ENCODE peak calls at places on chromosomes 7 and 10, in nine cellular contexts. One of them, this sample, is unnamed.

GRCh38 chr7:55104707-55105433 is 86.1 kb downstream of the EGFR start:
- DNase-seq in thyroid gland: no peak
- DNase-seq in thoracic aorta: no peak
- DNase-seq in Panc1: no peak
- DNase-seq in left ventricle myocardium inferior: no peak
- DNase-seq in upper lobe of left lung: no peak
- DNase-seq in spleen: no peak
- DNase-seq in IMR-90: no peak
- DNase-seq in PC-3: no peak
- DNase-seq in this sample: no peak

GRCh38 chr10:132096863-132097478 is 31.2 kb downstream of the JAKMIP3 start:
- DNase-seq in spleen: no peak
- DNase-seq in upper lobe of left lung: no peak
- DNase-seq in left ventricle myocardium inferior: no peak
- DNase-seq in PC-3: no peak
- DNase-seq in thyroid gland: no peak
- DNase-seq in thoracic aorta: no peak
- DNase-seq in Panc1: no peak
- DNase-seq in IMR-90: no peak
- DNase-seq in this sample: no peak

GRCh38 chr10:72048450-72049124 is 39.8 kb downstream of the SPOCK2 start:
- DNase-seq in upper lobe of left lung: no peak
- DNase-seq in PC-3: peak; percentile 96
- DNase-seq in thoracic aorta: peak; percentile 57
- DNase-seq in IMR-90: peak; percentile 90
- DNase-seq in spleen: peak; percentile 94
- DNase-seq in left ventricle myocardium inferior: peak; percentile 91
- DNase-seq in thyroid gland: peak; percentile 94
- DNase-seq in Panc1: peak; percentile 96
- DNase-seq in this sample: peak; percentile 91

GRCh38 chr10:113961261-113961938 is 82.3 kb upstream of the ADRB1 start:
- DNase-seq in IMR-90: no peak
- DNase-seq in spleen: no peak
- DNase-seq in upper lobe of left lung: no peak
- DNase-seq in Panc1: no peak
- DNase-seq in PC-3: no peak
- DNase-seq in thyroid gland: no peak
- DNase-seq in left ventricle myocardium inferior: no peak
- DNase-seq in thoracic aorta: no peak
- DNase-seq in this sample: peak; percentile 55

GRCh38 chr7:45122975-45123860 is 11.7 kb upstream of the TBRG4 start:
- DNase-seq in PC-3: no peak
- DNase-seq in left ventricle myocardium inferior: no peak
- DNase-seq in spleen: peak; percentile 67
- DNase-seq in upper lobe of left lung: no peak
- DNase-seq in thyroid gland: no peak
- DNase-seq in thoracic aorta: no peak
- DNase-seq in IMR-90: no peak
- DNase-seq in Panc1: no peak
- DNase-seq in this sample: no peak

GRCh38 chr10:10830316-10831061 is 187.2 kb upstream of the CELF2 start:
- DNase-seq in left ventricle myocardium inferior: no peak
- DNase-seq in spleen: no peak
- DNase-seq in upper lobe of left lung: no peak
- DNase-seq in IMR-90: peak; percentile 92
- DNase-seq in thyroid gland: no peak
- DNase-seq in Panc1: no peak
- DNase-seq in thoracic aorta: no peak
- DNase-seq in PC-3: peak; percentile 35
- DNase-seq in this sample: no peak

GRCh38 chr7:32892521-32893224 is 1.1 kb upstream of the KBTBD2 start:
- DNase-seq in upper lobe of left lung: peak; percentile 85
- DNase-seq in thoracic aorta: peak; percentile 12
- DNase-seq in spleen: peak; percentile 91
- DNase-seq in thyroid gland: peak; percentile 29
- DNase-seq in left ventricle myocardium inferior: peak; percentile 37
- DNase-seq in Panc1: no peak
- DNase-seq in IMR-90: peak; percentile 67
- DNase-seq in PC-3: peak; percentile 73
- DNase-seq in this sample: peak; percentile 62

GRCh38 chr7:47878662-47879061 is 69.6 kb downstream of the PKD1L1 start:
- DNase-seq in upper lobe of left lung: no peak
- DNase-seq in IMR-90: no peak
- DNase-seq in spleen: no peak
- DNase-seq in PC-3: no peak
- DNase-seq in Panc1: no peak
- DNase-seq in thyroid gland: no peak
- DNase-seq in left ventricle myocardium inferior: no peak
- DNase-seq in thoracic aorta: no peak
- DNase-seq in this sample: no peak

GRCh38 chr10:123202526-123202925 is 48.3 kb downstream of the BUB3 start:
- DNase-seq in upper lobe of left lung: peak; percentile 47
- DNase-seq in Panc1: no peak
- DNase-seq in PC-3: no peak
- DNase-seq in thyroid gland: no peak
- DNase-seq in thoracic aorta: no peak
- DNase-seq in left ventricle myocardium inferior: no peak
- DNase-seq in spleen: no peak
- DNase-seq in IMR-90: no peak
- DNase-seq in this sample: no peak

GRCh38 chr7:46279290-46279689 is 358.2 kb upstream of the IGFBP3 start:
- DNase-seq in thyroid gland: peak; percentile 30
- DNase-seq in thoracic aorta: no peak
- DNase-seq in spleen: no peak
- DNase-seq in PC-3: no peak
- DNase-seq in Panc1: no peak
- DNase-seq in upper lobe of left lung: no peak
- DNase-seq in left ventricle myocardium inferior: no peak
- DNase-seq in IMR-90: no peak
- DNase-seq in this sample: no peak

GRCh38 chr10:64332551-64332950 is 811.4 kb downstream of the REEP3 start:
- DNase-seq in thyroid gland: no peak
- DNase-seq in upper lobe of left lung: no peak
- DNase-seq in left ventricle myocardium inferior: no peak
- DNase-seq in thoracic aorta: no peak
- DNase-seq in Panc1: no peak
- DNase-seq in spleen: no peak
- DNase-seq in PC-3: peak; percentile 60
- DNase-seq in IMR-90: no peak
- DNase-seq in this sample: no peak

GRCh38 chr7:139574618-139575337 is 51.3 kb downstream of the CLEC2L start:
- DNase-seq in IMR-90: no peak
- DNase-seq in PC-3: no peak
- DNase-seq in thoracic aorta: no peak
- DNase-seq in upper lobe of left lung: no peak
- DNase-seq in thyroid gland: no peak
- DNase-seq in left ventricle myocardium inferior: peak; percentile 38
- DNase-seq in Panc1: no peak
- DNase-seq in spleen: peak; percentile 28
- DNase-seq in this sample: no peak

GRCh38 chr7:46969303-46970130 is 612.4 kb downstream of the TNS3 start:
- DNase-seq in thoracic aorta: no peak
- DNase-seq in upper lobe of left lung: no peak
- DNase-seq in thyroid gland: no peak
- DNase-seq in Panc1: no peak
- DNase-seq in PC-3: peak; percentile 7
- DNase-seq in IMR-90: peak; percentile 20
- DNase-seq in spleen: no peak
- DNase-seq in left ventricle myocardium inferior: no peak
- DNase-seq in this sample: no peak

GRCh38 chr7:112212516-112213036 is 6.1 kb downstream of the ZNF277 start:
- DNase-seq in left ventricle myocardium inferior: no peak
- DNase-seq in PC-3: no peak
- DNase-seq in IMR-90: peak; percentile 35
- DNase-seq in spleen: no peak
- DNase-seq in thyroid gland: no peak
- DNase-seq in Panc1: no peak
- DNase-seq in thoracic aorta: no peak
- DNase-seq in upper lobe of left lung: no peak
- DNase-seq in this sample: no peak

GRCh38 chr10:17237915-17238444 is 9.9 kb downstream of the VIM start:
- DNase-seq in Panc1: no peak
- DNase-seq in left ventricle myocardium inferior: no peak
- DNase-seq in spleen: no peak
- DNase-seq in IMR-90: peak; percentile 51
- DNase-seq in thyroid gland: no peak
- DNase-seq in thoracic aorta: no peak
- DNase-seq in upper lobe of left lung: no peak
- DNase-seq in PC-3: no peak
- DNase-seq in this sample: no peak

GRCh38 chr10:17239671-17240460 is 11.8 kb downstream of the VIM start:
- DNase-seq in PC-3: no peak
- DNase-seq in thoracic aorta: no peak
- DNase-seq in upper lobe of left lung: no peak
- DNase-seq in Panc1: no peak
- DNase-seq in IMR-90: no peak
- DNase-seq in spleen: no peak
- DNase-seq in thyroid gland: no peak
- DNase-seq in left ventricle myocardium inferior: no peak
- DNase-seq in this sample: no peak

GRCh38 chr10:17239276-17239660 is 11.2 kb downstream of the VIM start:
- DNase-seq in IMR-90: no peak
- DNase-seq in thoracic aorta: no peak
- DNase-seq in left ventricle myocardium inferior: no peak
- DNase-seq in PC-3: no peak
- DNase-seq in upper lobe of left lung: no peak
- DNase-seq in thyroid gland: no peak
- DNase-seq in Panc1: no peak
- DNase-seq in spleen: no peak
- DNase-seq in this sample: no peak

GRCh38 chr10:17237163-17237562 is 9.1 kb downstream of the VIM start:
- DNase-seq in thyroid gland: no peak
- DNase-seq in spleen: no peak
- DNase-seq in thoracic aorta: no peak
- DNase-seq in left ventricle myocardium inferior: no peak
- DNase-seq in upper lobe of left lung: no peak
- DNase-seq in PC-3: no peak
- DNase-seq in Panc1: no peak
- DNase-seq in IMR-90: no peak
- DNase-seq in this sample: no peak

DNA sequence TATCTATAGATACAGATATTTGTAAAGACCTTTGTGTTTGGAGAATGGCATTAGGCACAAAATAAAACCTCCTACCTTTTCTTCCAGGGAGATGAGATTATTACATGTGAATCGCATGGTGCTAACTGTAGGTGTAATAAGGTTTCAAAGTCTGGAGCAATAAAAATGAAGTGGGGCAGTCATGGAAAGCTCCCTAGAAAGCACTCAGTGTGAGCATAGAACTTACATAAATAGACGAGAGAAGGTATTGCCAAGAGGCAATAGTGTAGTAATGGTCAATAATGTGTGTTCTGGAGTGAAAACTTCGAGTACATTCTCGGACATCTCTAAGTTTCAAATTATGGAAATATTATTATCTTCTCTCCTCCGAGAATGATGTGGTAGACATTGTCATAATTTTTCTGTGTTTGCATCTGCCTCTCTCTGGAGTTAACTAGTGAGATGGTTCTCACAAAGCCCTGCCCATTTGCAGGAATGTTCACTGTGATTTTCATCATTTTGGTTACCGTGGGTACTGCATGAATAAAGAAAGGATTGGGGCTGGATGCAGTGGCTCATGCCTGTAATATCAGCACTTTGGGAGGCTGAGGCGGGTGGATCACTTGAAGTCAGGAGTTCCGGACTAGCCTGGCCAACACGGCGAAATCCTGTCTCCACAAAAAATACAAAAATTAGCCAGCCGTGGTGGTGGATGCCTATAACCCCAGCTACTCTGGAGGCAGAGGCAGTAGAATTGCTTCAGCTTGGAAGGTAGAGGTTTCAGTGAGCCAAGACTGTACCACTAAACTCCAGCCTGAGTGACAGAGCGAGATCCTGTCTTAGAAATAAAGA is 10.6 kb downstream of the VIM start:
- DNase-seq in upper lobe of left lung: no peak
- DNase-seq in thyroid gland: peak; percentile 70
- DNase-seq in thoracic aorta: no peak
- DNase-seq in spleen: no peak
- DNase-seq in IMR-90: peak; percentile 80
- DNase-seq in Panc1: no peak
- DNase-seq in left ventricle myocardium inferior: no peak
- DNase-seq in PC-3: no peak
- DNase-seq in this sample: no peak
- H3K27ac ChIP-seq in upper lobe of left lung: peak overlapping the region; percentile 61
- H3K27ac ChIP-seq in thyroid gland: peak overlapping the region; percentile 30
- H3K27ac ChIP-seq in thoracic aorta: peak overlapping the region; percentile 77
- H3K27ac ChIP-seq in spleen: peak overlapping the region; percentile 45
- H3K27ac ChIP-seq in IMR-90: peak overlapping the region; percentile 35
- H3K27ac ChIP-seq in Panc1: peak overlapping the region; percentile 39
- H3K27ac ChIP-seq in left ventricle myocardium inferior: peak overlapping the region; percentile 44
- H3K27ac ChIP-seq in PC-3: no peak overlapping the region
- H3K27ac ChIP-seq in this sample: no peak overlapping the region

DNA sequence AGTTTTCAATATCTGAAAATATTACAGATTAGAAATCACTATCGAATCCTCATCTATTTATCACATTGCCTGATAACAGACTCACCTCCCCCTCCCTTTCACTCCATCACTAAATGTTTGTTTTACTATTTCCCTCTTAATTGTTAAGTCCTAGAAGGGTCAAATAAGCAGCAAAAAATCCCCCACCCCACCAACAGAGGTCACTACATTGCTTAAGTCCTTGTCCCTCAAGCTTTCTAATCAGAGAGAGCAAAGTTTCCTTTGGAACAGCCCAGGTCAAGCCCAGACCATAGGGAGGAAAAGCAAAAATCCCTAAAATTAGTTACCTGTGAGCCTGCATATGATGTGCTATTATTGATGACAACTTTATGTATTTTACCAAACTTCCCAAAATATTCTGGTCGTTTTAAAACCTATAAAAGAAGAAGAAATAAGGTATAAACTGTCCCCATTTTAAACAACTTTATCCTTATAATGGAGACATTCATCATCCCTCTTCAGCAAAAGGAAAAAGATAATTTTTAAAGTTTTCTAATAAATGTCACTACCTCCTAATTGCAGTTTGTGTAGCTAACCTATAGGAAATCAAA is 95.0 kb downstream of the CNOT4 start:
- DNase-seq in left ventricle myocardium inferior: no peak
- DNase-seq in upper lobe of left lung: no peak
- DNase-seq in Panc1: peak; percentile 45
- DNase-seq in IMR-90: peak; percentile 64
- DNase-seq in PC-3: peak; percentile 70
- DNase-seq in thyroid gland: peak; percentile 26
- DNase-seq in spleen: no peak
- DNase-seq in thoracic aorta: no peak
- DNase-seq in this sample: no peak
- TF ChIP-seq CTCF in left ventricle myocardium inferior: peak; percentile 52
- TF ChIP-seq CTCF in upper lobe of left lung: peak; percentile 31
- TF ChIP-seq CTCF in Panc1: peak; percentile 78
- TF ChIP-seq CTCF in IMR-90: peak; percentile 50
- TF ChIP-seq CTCF in PC-3: peak; percentile 74
- TF ChIP-seq CTCF in thyroid gland: peak; percentile 33
- TF ChIP-seq CTCF in spleen: peak; percentile 26
- TF ChIP-seq CTCF in thoracic aorta: no peak
- TF ChIP-seq CTCF in this sample: peak; percentile 56

GRCh38 chr7:155893664-155894063 is 81.4 kb upstream of the SHH start:
- DNase-seq in upper lobe of left lung: no peak
- DNase-seq in IMR-90: no peak
- DNase-seq in thoracic aorta: no peak
- DNase-seq in thyroid gland: no peak
- DNase-seq in left ventricle myocardium inferior: no peak
- DNase-seq in spleen: peak; percentile 55
- DNase-seq in PC-3: no peak
- DNase-seq in Panc1: no peak
- DNase-seq in this sample: no peak
- H3K27me3 ChIP-seq in upper lobe of left lung: no peaks in the 10 kb centered on the region
- H3K27me3 ChIP-seq in IMR-90: no peaks in the 10 kb centered on the region
- H3K27me3 ChIP-seq in thoracic aorta: no peaks in the 10 kb centered on the region
- H3K27me3 ChIP-seq in thyroid gland: no peaks in the 10 kb centered on the region
- H3K27me3 ChIP-seq in left ventricle myocardium inferior: peaks cover 17% of the 10 kb centered on the region
- H3K27me3 ChIP-seq in spleen: no peaks in the 10 kb centered on the region
- H3K27me3 ChIP-seq in PC-3: no peaks in the 10 kb centered on the region
- H3K27me3 ChIP-seq in Panc1: no peaks in the 10 kb centered on the region
- H3K27me3 ChIP-seq in this sample: no peaks in the 10 kb centered on the region

GRCh38 chr10:117449636-117450035 is 74.4 kb upstream of the PDZD8 start:
- DNase-seq in upper lobe of left lung: peak; percentile 33
- DNase-seq in Panc1: no peak
- DNase-seq in left ventricle myocardium inferior: no peak
- DNase-seq in thyroid gland: no peak
- DNase-seq in IMR-90: no peak
- DNase-seq in thoracic aorta: no peak
- DNase-seq in PC-3: peak; percentile 27
- DNase-seq in spleen: peak; percentile 60
- DNase-seq in this sample: no peak
- H3K27ac ChIP-seq in upper lobe of left lung: no peak overlapping the region
- H3K27ac ChIP-seq in Panc1: no peak overlapping the region
- H3K27ac ChIP-seq in left ventricle myocardium inferior: no peak overlapping the region
- H3K27ac ChIP-seq in thyroid gland: no peak overlapping the region
- H3K27ac ChIP-seq in IMR-90: no peak overlapping the region
- H3K27ac ChIP-seq in thoracic aorta: peak overlapping the region; percentile 19
- H3K27ac ChIP-seq in PC-3: no peak overlapping the region
- H3K27ac ChIP-seq in spleen: no peak overlapping the region
- H3K27ac ChIP-seq in this sample: no peak overlapping the region

This sample was measured in CD4-positive, alpha-beta T cell.